ENCODE peak calls at places on chromosomes 13 and 19, in ten cellular contexts. One of them, this sample, is unnamed.

GRCh38 chr13:27712421-27712820 is 79.9 kb upstream of the GSX1 start:
- DNase-seq in heart left ventricle: peak; percentile 25
- DNase-seq in colonic mucosa: no peak
- DNase-seq in HAP-1: no peak
- DNase-seq in fibroblast of mammary gland: peak; percentile 23
- DNase-seq in tibial artery: peak; percentile 40
- DNase-seq in CD8-positive, alpha-beta T cell: no peak
- DNase-seq in heart right ventricle: peak; percentile 17
- DNase-seq in MM.1S: no peak
- DNase-seq in fibroblast of lung: peak; percentile 15
- DNase-seq in this sample: no peak

GRCh38 chr13:109867766-109868165 is 81.4 kb upstream of the IRS2 start:
- DNase-seq in heart left ventricle: no peak
- DNase-seq in colonic mucosa: no peak
- DNase-seq in HAP-1: no peak
- DNase-seq in fibroblast of mammary gland: peak; percentile 45
- DNase-seq in tibial artery: no peak
- DNase-seq in CD8-positive, alpha-beta T cell: no peak
- DNase-seq in heart right ventricle: no peak
- DNase-seq in MM.1S: no peak
- DNase-seq in fibroblast of lung: no peak
- DNase-seq in this sample: no peak

GRCh38 chr13:57673197-57673596 is 41.7 kb downstream of the PCDH17 start:
- DNase-seq in heart left ventricle: no peak
- DNase-seq in colonic mucosa: no peak
- DNase-seq in HAP-1: peak; percentile 9
- DNase-seq in fibroblast of mammary gland: no peak
- DNase-seq in tibial artery: no peak
- DNase-seq in CD8-positive, alpha-beta T cell: no peak
- DNase-seq in heart right ventricle: no peak
- DNase-seq in MM.1S: no peak
- DNase-seq in fibroblast of lung: no peak
- DNase-seq in this sample: no peak

GRCh38 chr19:511101-511841 is 4.0 kb downstream of the TPGS1 start:
- DNase-seq in heart left ventricle: peak; percentile 44
- DNase-seq in colonic mucosa: peak; percentile 88
- DNase-seq in HAP-1: no peak
- DNase-seq in fibroblast of mammary gland: no peak
- DNase-seq in tibial artery: no peak
- DNase-seq in CD8-positive, alpha-beta T cell: peak; percentile 78
- DNase-seq in heart right ventricle: no peak
- DNase-seq in MM.1S: peak; percentile 94
- DNase-seq in fibroblast of lung: no peak
- DNase-seq in this sample: peak; percentile 99

GRCh38 chr19:36665832-36666231 is 805 bp downstream of the ZNF461 start:
- DNase-seq in heart left ventricle: no peak
- DNase-seq in colonic mucosa: no peak
- DNase-seq in HAP-1: no peak
- DNase-seq in fibroblast of mammary gland: no peak
- DNase-seq in tibial artery: no peak
- DNase-seq in CD8-positive, alpha-beta T cell: no peak
- DNase-seq in heart right ventricle: no peak
- DNase-seq in MM.1S: no peak
- DNase-seq in fibroblast of lung: no peak
- DNase-seq in this sample: no peak

GRCh38 chr13:30107536-30108136 is 199.7 kb downstream of the KATNAL1 start:
- DNase-seq in heart left ventricle: no peak
- DNase-seq in colonic mucosa: no peak
- DNase-seq in HAP-1: no peak
- DNase-seq in fibroblast of mammary gland: peak; percentile 70
- DNase-seq in tibial artery: no peak
- DNase-seq in CD8-positive, alpha-beta T cell: no peak
- DNase-seq in heart right ventricle: no peak
- DNase-seq in MM.1S: no peak
- DNase-seq in fibroblast of lung: peak; percentile 16
- DNase-seq in this sample: no peak

GRCh38 chr19:1265611-1266115 is 3.5 kb upstream of the CIRBP start:
- DNase-seq in heart left ventricle: peak; percentile 80
- DNase-seq in colonic mucosa: peak; percentile 64
- DNase-seq in HAP-1: no peak
- DNase-seq in fibroblast of mammary gland: peak; percentile 93
- DNase-seq in tibial artery: peak; percentile 85
- DNase-seq in CD8-positive, alpha-beta T cell: no peak
- DNase-seq in heart right ventricle: peak; percentile 73
- DNase-seq in MM.1S: no peak
- DNase-seq in fibroblast of lung: peak; percentile 80
- DNase-seq in this sample: no peak

GRCh38 chr19:15629003-15629880 is 11.5 kb upstream of the CYP4F3 start:
- DNase-seq in heart left ventricle: peak; percentile 83
- DNase-seq in colonic mucosa: peak; percentile 93
- DNase-seq in HAP-1: peak; percentile 88
- DNase-seq in fibroblast of mammary gland: peak; percentile 40
- DNase-seq in tibial artery: peak; percentile 65
- DNase-seq in CD8-positive, alpha-beta T cell: peak; percentile 90
- DNase-seq in heart right ventricle: peak; percentile 83
- DNase-seq in MM.1S: peak; percentile 56
- DNase-seq in fibroblast of lung: peak; percentile 35
- DNase-seq in this sample: peak; percentile 63

GRCh38 chr13:83881917-83882625 is at the start of gene SLITRK1:
- DNase-seq in heart left ventricle: no peak
- DNase-seq in colonic mucosa: no peak
- DNase-seq in HAP-1: peak; percentile 93
- DNase-seq in fibroblast of mammary gland: peak; percentile 59
- DNase-seq in tibial artery: no peak
- DNase-seq in CD8-positive, alpha-beta T cell: no peak
- DNase-seq in heart right ventricle: peak; percentile 35
- DNase-seq in MM.1S: no peak
- DNase-seq in fibroblast of lung: peak; percentile 53
- DNase-seq in this sample: peak; percentile 3

GRCh38 chr13:73608731-73609485 is 525.3 kb downstream of the KLF12 start:
- DNase-seq in heart left ventricle: no peak
- DNase-seq in colonic mucosa: no peak
- DNase-seq in HAP-1: peak; percentile 60
- DNase-seq in fibroblast of mammary gland: no peak
- DNase-seq in tibial artery: no peak
- DNase-seq in CD8-positive, alpha-beta T cell: no peak
- DNase-seq in heart right ventricle: no peak
- DNase-seq in MM.1S: no peak
- DNase-seq in fibroblast of lung: no peak
- DNase-seq in this sample: no peak

GRCh38 chr13:59459972-59460371 is 703.8 kb downstream of the DIAPH3 start:
- DNase-seq in heart left ventricle: no peak
- DNase-seq in colonic mucosa: no peak
- DNase-seq in HAP-1: no peak
- DNase-seq in fibroblast of mammary gland: peak; percentile 16
- DNase-seq in tibial artery: no peak
- DNase-seq in CD8-positive, alpha-beta T cell: no peak
- DNase-seq in heart right ventricle: no peak
- DNase-seq in MM.1S: no peak
- DNase-seq in fibroblast of lung: peak; percentile 44
- DNase-seq in this sample: no peak

GRCh38 chr13:108980237-108980636 is 350.8 kb downstream of the MYO16 start:
- DNase-seq in heart left ventricle: no peak
- DNase-seq in colonic mucosa: no peak
- DNase-seq in HAP-1: no peak
- DNase-seq in fibroblast of mammary gland: no peak
- DNase-seq in tibial artery: no peak
- DNase-seq in CD8-positive, alpha-beta T cell: no peak
- DNase-seq in heart right ventricle: no peak
- DNase-seq in MM.1S: no peak
- DNase-seq in fibroblast of lung: peak; percentile 37
- DNase-seq in this sample: no peak

GRCh38 chr13:114339779-114340534 is 25.7 kb downstream of the CHAMP1 start:
- DNase-seq in heart left ventricle: peak; percentile 42
- DNase-seq in colonic mucosa: peak; percentile 34
- DNase-seq in HAP-1: peak; percentile 43
- DNase-seq in fibroblast of mammary gland: peak; percentile 56
- DNase-seq in tibial artery: no peak
- DNase-seq in CD8-positive, alpha-beta T cell: no peak
- DNase-seq in heart right ventricle: no peak
- DNase-seq in MM.1S: peak; percentile 81
- DNase-seq in fibroblast of lung: peak; percentile 52
- DNase-seq in this sample: peak; percentile 60

GRCh38 chr13:91347996-91348905 is 764 bp downstream of the MIR17HG start:
- DNase-seq in heart left ventricle: peak; percentile 45
- DNase-seq in colonic mucosa: peak; percentile 51
- DNase-seq in HAP-1: peak; percentile 53
- DNase-seq in fibroblast of mammary gland: no peak
- DNase-seq in tibial artery: no peak
- DNase-seq in CD8-positive, alpha-beta T cell: peak; percentile 46
- DNase-seq in heart right ventricle: peak; percentile 50
- DNase-seq in MM.1S: peak; percentile 31
- DNase-seq in fibroblast of lung: no peak
- DNase-seq in this sample: no peak

GRCh38 chr13:26719356-26719945 is 41.1 kb downstream of the GPR12 start:
- DNase-seq in heart left ventricle: no peak
- DNase-seq in colonic mucosa: no peak
- DNase-seq in HAP-1: no peak
- DNase-seq in fibroblast of mammary gland: no peak
- DNase-seq in tibial artery: no peak
- DNase-seq in CD8-positive, alpha-beta T cell: no peak
- DNase-seq in heart right ventricle: no peak
- DNase-seq in MM.1S: no peak
- DNase-seq in fibroblast of lung: no peak
- DNase-seq in this sample: peak; percentile 67

GRCh38 chr13:29578300-29579048 is 17.0 kb downstream of the SLC7A1 start:
- DNase-seq in heart left ventricle: no peak
- DNase-seq in colonic mucosa: no peak
- DNase-seq in HAP-1: no peak
- DNase-seq in fibroblast of mammary gland: no peak
- DNase-seq in tibial artery: no peak
- DNase-seq in CD8-positive, alpha-beta T cell: no peak
- DNase-seq in heart right ventricle: no peak
- DNase-seq in MM.1S: no peak
- DNase-seq in fibroblast of lung: no peak
- DNase-seq in this sample: no peak

GRCh38 chr13:57408312-57408711 is 223.2 kb upstream of the PCDH17 start:
- DNase-seq in heart left ventricle: no peak
- DNase-seq in colonic mucosa: no peak
- DNase-seq in HAP-1: no peak
- DNase-seq in fibroblast of mammary gland: no peak
- DNase-seq in tibial artery: no peak
- DNase-seq in CD8-positive, alpha-beta T cell: no peak
- DNase-seq in heart right ventricle: no peak
- DNase-seq in MM.1S: no peak
- DNase-seq in fibroblast of lung: no peak
- DNase-seq in this sample: no peak

DNA sequence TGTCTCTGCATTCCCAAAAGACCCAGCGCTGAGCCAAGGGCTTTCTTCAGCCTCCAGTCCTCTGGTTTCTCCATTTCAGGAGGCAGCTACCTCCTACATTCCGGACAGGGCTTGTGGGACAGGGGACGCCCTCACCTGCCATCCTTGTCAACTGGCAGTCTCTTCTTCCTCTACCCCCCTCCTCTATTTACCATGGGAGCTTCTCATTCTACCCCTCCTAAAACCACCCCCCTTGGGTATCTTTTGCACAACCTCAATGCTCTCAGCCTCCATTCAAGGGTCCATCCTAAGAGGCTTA is 43.8 kb downstream of the ZNF93 start:
- DNase-seq in heart left ventricle: no peak
- DNase-seq in colonic mucosa: no peak
- DNase-seq in HAP-1: no peak
- DNase-seq in fibroblast of mammary gland: no peak
- DNase-seq in tibial artery: no peak
- DNase-seq in CD8-positive, alpha-beta T cell: no peak
- DNase-seq in heart right ventricle: no peak
- DNase-seq in MM.1S: no peak
- DNase-seq in fibroblast of lung: no peak
- DNase-seq in this sample: no peak
- H3K4me3 ChIP-seq in heart left ventricle: no peak overlapping the region
- H3K4me3 ChIP-seq in colonic mucosa: no peak overlapping the region
- H3K4me3 ChIP-seq in HAP-1: no peak overlapping the region
- H3K4me3 ChIP-seq in fibroblast of mammary gland: no peak overlapping the region
- H3K4me3 ChIP-seq in tibial artery: no peak overlapping the region
- H3K4me3 ChIP-seq in CD8-positive, alpha-beta T cell: no peak overlapping the region
- H3K4me3 ChIP-seq in heart right ventricle: no peak overlapping the region
- H3K4me3 ChIP-seq in MM.1S: no peak overlapping the region
- H3K4me3 ChIP-seq in fibroblast of lung: no peak overlapping the region
- H3K4me3 ChIP-seq in this sample: no peak overlapping the region

DNA sequence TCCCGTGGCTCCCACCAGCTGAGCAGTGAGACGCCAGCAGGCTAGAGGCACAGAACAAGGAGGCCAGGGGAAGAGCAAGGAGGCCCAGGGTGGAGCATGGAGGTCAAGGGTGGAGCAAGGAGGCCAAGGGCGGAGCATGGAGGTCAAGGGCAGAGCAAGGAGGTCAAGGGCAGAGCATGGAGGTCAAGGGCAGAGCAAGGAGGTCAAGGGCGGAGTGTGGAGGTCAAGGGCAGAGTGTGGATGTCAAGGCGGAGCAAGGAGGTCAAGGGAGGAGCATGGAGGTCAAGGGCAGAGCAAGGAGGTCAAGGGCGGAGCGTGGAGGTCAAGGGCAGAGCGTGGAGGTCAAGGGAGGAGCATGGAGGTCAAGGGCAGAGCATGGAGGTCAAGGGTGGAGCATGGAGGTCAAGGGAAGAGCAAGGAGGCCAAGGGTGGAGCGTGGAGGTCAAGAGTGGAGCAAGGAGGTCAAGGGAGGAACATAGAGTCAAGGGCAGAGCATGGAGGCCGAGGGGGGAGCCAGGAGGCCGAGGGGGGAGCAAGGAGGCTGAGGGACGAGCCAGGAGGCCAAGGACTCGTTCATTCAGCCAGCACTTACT is 27.7 kb downstream of the DPF1 start:
- DNase-seq in heart left ventricle: no peak
- DNase-seq in colonic mucosa: no peak
- DNase-seq in HAP-1: no peak
- DNase-seq in fibroblast of mammary gland: no peak
- DNase-seq in tibial artery: no peak
- DNase-seq in CD8-positive, alpha-beta T cell: no peak
- DNase-seq in heart right ventricle: no peak
- DNase-seq in MM.1S: no peak
- DNase-seq in fibroblast of lung: no peak
- DNase-seq in this sample: no peak
- H3K4me3 ChIP-seq in heart left ventricle: no peak overlapping the region
- H3K4me3 ChIP-seq in colonic mucosa: no peak overlapping the region
- H3K4me3 ChIP-seq in HAP-1: no peak overlapping the region
- H3K4me3 ChIP-seq in fibroblast of mammary gland: no peak overlapping the region
- H3K4me3 ChIP-seq in tibial artery: no peak overlapping the region
- H3K4me3 ChIP-seq in CD8-positive, alpha-beta T cell: no peak overlapping the region
- H3K4me3 ChIP-seq in heart right ventricle: no peak overlapping the region
- H3K4me3 ChIP-seq in MM.1S: no peak overlapping the region
- H3K4me3 ChIP-seq in fibroblast of lung: no peak overlapping the region
- H3K4me3 ChIP-seq in this sample: no peak overlapping the region

GRCh38 chr13:36214163-36214921 is at the start of gene SOHLH2:
- DNase-seq in heart left ventricle: no peak
- DNase-seq in colonic mucosa: no peak
- DNase-seq in HAP-1: no peak
- DNase-seq in fibroblast of mammary gland: no peak
- DNase-seq in tibial artery: no peak
- DNase-seq in CD8-positive, alpha-beta T cell: no peak
- DNase-seq in heart right ventricle: no peak
- DNase-seq in MM.1S: no peak
- DNase-seq in fibroblast of lung: no peak
- DNase-seq in this sample: no peak
- H3K4me3 ChIP-seq in heart left ventricle: no peak within 1 kb of the TSS
- H3K4me3 ChIP-seq in colonic mucosa: no peak within 1 kb of the TSS
- H3K4me3 ChIP-seq in HAP-1: no peak within 1 kb of the TSS
- H3K4me3 ChIP-seq in fibroblast of mammary gland: no peak within 1 kb of the TSS
- H3K4me3 ChIP-seq in tibial artery: no peak within 1 kb of the TSS
- H3K4me3 ChIP-seq in CD8-positive, alpha-beta T cell: no peak within 1 kb of the TSS
- H3K4me3 ChIP-seq in heart right ventricle: no peak within 1 kb of the TSS
- H3K4me3 ChIP-seq in MM.1S: no peak within 1 kb of the TSS
- H3K4me3 ChIP-seq in fibroblast of lung: no peak within 1 kb of the TSS
- H3K4me3 ChIP-seq in this sample: no peak within 1 kb of the TSS

GRCh38 chr19:55069137-55069858 is 6.3 kb upstream of the RDH13 start:
- DNase-seq in heart left ventricle: no peak
- DNase-seq in colonic mucosa: peak; percentile 86
- DNase-seq in HAP-1: no peak
- DNase-seq in fibroblast of mammary gland: peak; percentile 21
- DNase-seq in tibial artery: no peak
- DNase-seq in CD8-positive, alpha-beta T cell: no peak
- DNase-seq in heart right ventricle: no peak
- DNase-seq in MM.1S: peak; percentile 94
- DNase-seq in fibroblast of lung: peak; percentile 29
- DNase-seq in this sample: peak; percentile 5
- H3K4me3 ChIP-seq in heart left ventricle: no peak overlapping the region
- H3K4me3 ChIP-seq in colonic mucosa: peak overlapping the region; percentile 16
- H3K4me3 ChIP-seq in HAP-1: no peak overlapping the region
- H3K4me3 ChIP-seq in fibroblast of mammary gland: no peak overlapping the region
- H3K4me3 ChIP-seq in tibial artery: peak overlapping the region; percentile 30
- H3K4me3 ChIP-seq in CD8-positive, alpha-beta T cell: no peak overlapping the region
- H3K4me3 ChIP-seq in heart right ventricle: peak overlapping the region; percentile 38
- H3K4me3 ChIP-seq in MM.1S: peak overlapping the region; percentile 69
- H3K4me3 ChIP-seq in fibroblast of lung: no peak overlapping the region
- H3K4me3 ChIP-seq in this sample: no peak overlapping the region

This sample was measured in Jurkat, Clone E6-1.